ENCODE peak calls at places on chromosomes 2 and 18, in four cellular contexts. One of them, this sample, is unnamed.

GRCh38 chr2:6780765-6781274 is 84.9 kb downstream of the CMPK2 start:
- DNase-seq in stimulated activated CD8-positive, alpha-beta memory T cell treated with anti-CD3 and anti-CD28 coated beads, Interleukin-12 subunit alpha, Interleukin-12 subunit beta, amount 100 ng/mL, for 4 hours: no peak
- DNase-seq in NCI-H774: no peak
- DNase-seq in germinal center: peak; percentile 59
- DNase-seq in this sample: no peak

GRCh38 chr2:225130093-225130492 is 87.8 kb upstream of the DOCK10 start:
- DNase-seq in stimulated activated CD8-positive, alpha-beta memory T cell treated with anti-CD3 and anti-CD28 coated beads, Interleukin-12 subunit alpha, Interleukin-12 subunit beta, amount 100 ng/mL, for 4 hours: no peak
- DNase-seq in NCI-H774: no peak
- DNase-seq in germinal center: no peak
- DNase-seq in this sample: no peak

GRCh38 chr2:86314125-86314524 is 23.3 kb downstream of the REEP1 start:
- DNase-seq in stimulated activated CD8-positive, alpha-beta memory T cell treated with anti-CD3 and anti-CD28 coated beads, Interleukin-12 subunit alpha, Interleukin-12 subunit beta, amount 100 ng/mL, for 4 hours: no peak
- DNase-seq in NCI-H774: no peak
- DNase-seq in germinal center: no peak
- DNase-seq in this sample: no peak

GRCh38 chr2:219335373-219335786 is 2.8 kb upstream of the RESP18 start:
- DNase-seq in stimulated activated CD8-positive, alpha-beta memory T cell treated with anti-CD3 and anti-CD28 coated beads, Interleukin-12 subunit alpha, Interleukin-12 subunit beta, amount 100 ng/mL, for 4 hours: no peak
- DNase-seq in NCI-H774: no peak
- DNase-seq in germinal center: no peak
- DNase-seq in this sample: no peak

GRCh38 chr18:28723506-28723905 is 546.6 kb upstream of the CDH2 start:
- DNase-seq in stimulated activated CD8-positive, alpha-beta memory T cell treated with anti-CD3 and anti-CD28 coated beads, Interleukin-12 subunit alpha, Interleukin-12 subunit beta, amount 100 ng/mL, for 4 hours: no peak
- DNase-seq in NCI-H774: no peak
- DNase-seq in germinal center: no peak
- DNase-seq in this sample: no peak

GRCh38 chr18:2970762-2971659 is 41.9 kb downstream of the LPIN2 start:
- DNase-seq in stimulated activated CD8-positive, alpha-beta memory T cell treated with anti-CD3 and anti-CD28 coated beads, Interleukin-12 subunit alpha, Interleukin-12 subunit beta, amount 100 ng/mL, for 4 hours: no peak
- DNase-seq in NCI-H774: no peak
- DNase-seq in germinal center: peak; percentile 44
- DNase-seq in this sample: no peak

GRCh38 chr2:27573452-27573851 is 9.4 kb upstream of the ZNF512 start:
- DNase-seq in stimulated activated CD8-positive, alpha-beta memory T cell treated with anti-CD3 and anti-CD28 coated beads, Interleukin-12 subunit alpha, Interleukin-12 subunit beta, amount 100 ng/mL, for 4 hours: no peak
- DNase-seq in NCI-H774: no peak
- DNase-seq in germinal center: no peak
- DNase-seq in this sample: no peak

GRCh38 chr2:37454851-37455762 is 110.7 kb downstream of the QPCT start:
- DNase-seq in stimulated activated CD8-positive, alpha-beta memory T cell treated with anti-CD3 and anti-CD28 coated beads, Interleukin-12 subunit alpha, Interleukin-12 subunit beta, amount 100 ng/mL, for 4 hours: no peak
- DNase-seq in NCI-H774: no peak
- DNase-seq in germinal center: no peak
- DNase-seq in this sample: no peak

GRCh38 chr18:4450065-4450676 is 4.9 kb downstream of the DLGAP1 start:
- DNase-seq in stimulated activated CD8-positive, alpha-beta memory T cell treated with anti-CD3 and anti-CD28 coated beads, Interleukin-12 subunit alpha, Interleukin-12 subunit beta, amount 100 ng/mL, for 4 hours: no peak
- DNase-seq in NCI-H774: no peak
- DNase-seq in germinal center: no peak
- DNase-seq in this sample: no peak

GRCh38 chr2:36358317-36358659 is 2.7 kb downstream of the CRIM1 start:
- DNase-seq in stimulated activated CD8-positive, alpha-beta memory T cell treated with anti-CD3 and anti-CD28 coated beads, Interleukin-12 subunit alpha, Interleukin-12 subunit beta, amount 100 ng/mL, for 4 hours: no peak
- DNase-seq in NCI-H774: no peak
- DNase-seq in germinal center: no peak
- DNase-seq in this sample: no peak

GRCh38 chr2:70479816-70480215 is 73.8 kb downstream of the TGFA start:
- DNase-seq in stimulated activated CD8-positive, alpha-beta memory T cell treated with anti-CD3 and anti-CD28 coated beads, Interleukin-12 subunit alpha, Interleukin-12 subunit beta, amount 100 ng/mL, for 4 hours: no peak
- DNase-seq in NCI-H774: no peak
- DNase-seq in germinal center: no peak
- DNase-seq in this sample: no peak

GRCh38 chr2:166084301-166084700 is 43.5 kb downstream of the SCN1A start:
- DNase-seq in stimulated activated CD8-positive, alpha-beta memory T cell treated with anti-CD3 and anti-CD28 coated beads, Interleukin-12 subunit alpha, Interleukin-12 subunit beta, amount 100 ng/mL, for 4 hours: no peak
- DNase-seq in NCI-H774: no peak
- DNase-seq in germinal center: no peak
- DNase-seq in this sample: no peak

GRCh38 chr2:215535125-215535668 is 99.3 kb upstream of the FN1 start:
- DNase-seq in stimulated activated CD8-positive, alpha-beta memory T cell treated with anti-CD3 and anti-CD28 coated beads, Interleukin-12 subunit alpha, Interleukin-12 subunit beta, amount 100 ng/mL, for 4 hours: no peak
- DNase-seq in NCI-H774: no peak
- DNase-seq in germinal center: no peak
- DNase-seq in this sample: no peak

GRCh38 chr18:6219116-6219717 is 195.5 kb downstream of the L3MBTL4 start:
- DNase-seq in stimulated activated CD8-positive, alpha-beta memory T cell treated with anti-CD3 and anti-CD28 coated beads, Interleukin-12 subunit alpha, Interleukin-12 subunit beta, amount 100 ng/mL, for 4 hours: no peak
- DNase-seq in NCI-H774: no peak
- DNase-seq in germinal center: peak; percentile 65
- DNase-seq in this sample: no peak

GRCh38 chr2:227703961-227704360 is 13.9 kb downstream of the SLC19A3 start:
- DNase-seq in stimulated activated CD8-positive, alpha-beta memory T cell treated with anti-CD3 and anti-CD28 coated beads, Interleukin-12 subunit alpha, Interleukin-12 subunit beta, amount 100 ng/mL, for 4 hours: no peak
- DNase-seq in NCI-H774: no peak
- DNase-seq in germinal center: no peak
- DNase-seq in this sample: no peak

GRCh38 chr18:51514128-51514527 is 316.6 kb upstream of the MEX3C start:
- DNase-seq in stimulated activated CD8-positive, alpha-beta memory T cell treated with anti-CD3 and anti-CD28 coated beads, Interleukin-12 subunit alpha, Interleukin-12 subunit beta, amount 100 ng/mL, for 4 hours: no peak
- DNase-seq in NCI-H774: no peak
- DNase-seq in germinal center: no peak
- DNase-seq in this sample: no peak

GRCh38 chr2:138112536-138112935 is 148.3 kb downstream of the HNMT start:
- DNase-seq in stimulated activated CD8-positive, alpha-beta memory T cell treated with anti-CD3 and anti-CD28 coated beads, Interleukin-12 subunit alpha, Interleukin-12 subunit beta, amount 100 ng/mL, for 4 hours: no peak
- DNase-seq in NCI-H774: no peak
- DNase-seq in germinal center: no peak
- DNase-seq in this sample: no peak

GRCh38 chr2:36800381-36800780 is 103.9 kb downstream of the VIT start:
- DNase-seq in stimulated activated CD8-positive, alpha-beta memory T cell treated with anti-CD3 and anti-CD28 coated beads, Interleukin-12 subunit alpha, Interleukin-12 subunit beta, amount 100 ng/mL, for 4 hours: peak; percentile 37
- DNase-seq in NCI-H774: no peak
- DNase-seq in germinal center: no peak
- DNase-seq in this sample: no peak

GRCh38 chr2:65076345-65076710 is 20.1 kb downstream of the CEP68 start:
- DNase-seq in stimulated activated CD8-positive, alpha-beta memory T cell treated with anti-CD3 and anti-CD28 coated beads, Interleukin-12 subunit alpha, Interleukin-12 subunit beta, amount 100 ng/mL, for 4 hours: no peak
- DNase-seq in NCI-H774: no peak
- DNase-seq in germinal center: no peak
- DNase-seq in this sample: no peak